ENCODE peak calls at places on chromosomes 1 and 21, in nine cellular contexts. E, M, A, F, Y, S, O, Z and T are unnamed samples. For H3K4me1, the result is how much of the 10 kb centered on the place peaks cover.

GRCh38 chr1:222634180-222635013 is 16.5 kb downstream of the MIA3 start:
- DNase-seq in S (peak), O (peak), E (no peak), Y (peak), F (peak), Z (peak), M (peak), A (peak), T (peak)

GRCh38 chr1:155004352-155005075 is 1.9 kb downstream of the ZBTB7B start:
- DNase-seq in E (no peak), Z (no peak), S (no peak), A (no peak), M (peak), F (no peak), Y (no peak), O (no peak), T (no peak)

GRCh38 chr1:27603962-27604578 is at the start of gene AHDC1:
- DNase-seq in Y (peak), A (peak), E (peak), S (peak), O (peak), F (peak), Z (peak), M (peak), T (peak)

GRCh38 chr1:98490099-98490498 is 171.4 kb upstream of the SNX7 start:
- DNase-seq in F (no peak), M (no peak), O (no peak), Z (no peak), A (no peak), Y (no peak), S (no peak), E (no peak), T (no peak)

GRCh38 chr1:39633422-39633821 is 6.0 kb downstream of the HEYL start:
- DNase-seq in F (no peak), S (no peak), Z (no peak), E (no peak), M (no peak), Y (no peak), A (no peak), O (no peak), T (no peak)

GRCh38 chr1:21904475-21904724 is 32.7 kb downstream of the HSPG2 start:
- DNase-seq in M (peak), Z (no peak), S (no peak), A (no peak), E (no peak), Y (peak), O (no peak), F (no peak), T (no peak)

GRCh38 chr1:46535063-46535462 is 16.4 kb downstream of the KNCN start:
- DNase-seq in S (no peak), A (no peak), M (peak), E (no peak), F (peak), Y (peak), O (peak), Z (peak), T (no peak)

GRCh38 chr1:7401814-7402547 is 369.1 kb upstream of the VAMP3 start:
- DNase-seq in Z (peak), A (no peak), E (no peak), F (peak), O (peak), M (peak), S (no peak), Y (peak), T (no peak)

GRCh38 chr1:38046333-38046883 is at the start of gene POU3F1:
- DNase-seq in Z (no peak), F (no peak), O (no peak), M (no peak), A (no peak), E (no peak), S (no peak), Y (no peak), T (no peak)

GRCh38 chr1:219271914-219272545 is 98.4 kb downstream of the LYPLAL1 start:
- DNase-seq in Z (peak), S (no peak), E (no peak), O (peak), Y (no peak), M (no peak), F (no peak), A (no peak), T (no peak)

GRCh38 chr1:236530959-236531358 is 7.2 kb downstream of the LGALS8 start:
- DNase-seq in F (no peak), Z (no peak), M (no peak), A (no peak), O (no peak), E (no peak), S (no peak), Y (no peak), T (no peak)

GRCh38 chr1:27626031-27626935 is 8.7 kb downstream of the FGR start:
- DNase-seq in E (peak), Z (no peak), A (no peak), Y (no peak), M (no peak), F (no peak), O (peak), S (no peak), T (no peak)

GRCh38 chr1:163264256-163264655 is 57.5 kb upstream of the NUF2 start:
- DNase-seq in S (no peak), Y (no peak), Z (peak), M (no peak), F (no peak), O (peak), E (no peak), A (no peak), T (no peak)

GRCh38 chr21:43001316-43001715 is 27.0 kb downstream of the PKNOX1 start:
- DNase-seq in M (no peak), O (no peak), F (no peak), Z (no peak), Y (no peak), A (no peak), S (peak), E (no peak), T (no peak)

GRCh38 chr1:155226910-155227260 is 18.4 kb downstream of the MTX1 start:
- DNase-seq in Z (peak), S (no peak), A (no peak), F (peak), Y (peak), M (peak), O (peak), E (peak), T (no peak)

GRCh38 chr21:45973475-45974072 is 8.0 kb upstream of the COL6A1 start:
- DNase-seq in M (peak), E (peak), A (peak), F (peak), O (peak), S (peak), Z (peak), Y (peak), T (peak)

GRCh38 chr1:248225537-248225936 is 5.7 kb upstream of the OR2M4 start:
- DNase-seq in Y (no peak), F (no peak), O (no peak), M (no peak), A (no peak), E (no peak), Z (peak), S (no peak), T (no peak)

GRCh38 chr1:43238991-43239469 is 30.8 kb upstream of the TMEM125 start:
- DNase-seq in O (peak), A (peak), S (no peak), M (no peak), Y (no peak), Z (no peak), E (no peak), F (no peak), T (no peak)
- TF ChIP-seq CTCF in O (no peak), A (no peak), S (no peak), M (no peak), Y (no peak), Z (no peak), E (no peak), F (no peak), T (no peak)

DNA sequence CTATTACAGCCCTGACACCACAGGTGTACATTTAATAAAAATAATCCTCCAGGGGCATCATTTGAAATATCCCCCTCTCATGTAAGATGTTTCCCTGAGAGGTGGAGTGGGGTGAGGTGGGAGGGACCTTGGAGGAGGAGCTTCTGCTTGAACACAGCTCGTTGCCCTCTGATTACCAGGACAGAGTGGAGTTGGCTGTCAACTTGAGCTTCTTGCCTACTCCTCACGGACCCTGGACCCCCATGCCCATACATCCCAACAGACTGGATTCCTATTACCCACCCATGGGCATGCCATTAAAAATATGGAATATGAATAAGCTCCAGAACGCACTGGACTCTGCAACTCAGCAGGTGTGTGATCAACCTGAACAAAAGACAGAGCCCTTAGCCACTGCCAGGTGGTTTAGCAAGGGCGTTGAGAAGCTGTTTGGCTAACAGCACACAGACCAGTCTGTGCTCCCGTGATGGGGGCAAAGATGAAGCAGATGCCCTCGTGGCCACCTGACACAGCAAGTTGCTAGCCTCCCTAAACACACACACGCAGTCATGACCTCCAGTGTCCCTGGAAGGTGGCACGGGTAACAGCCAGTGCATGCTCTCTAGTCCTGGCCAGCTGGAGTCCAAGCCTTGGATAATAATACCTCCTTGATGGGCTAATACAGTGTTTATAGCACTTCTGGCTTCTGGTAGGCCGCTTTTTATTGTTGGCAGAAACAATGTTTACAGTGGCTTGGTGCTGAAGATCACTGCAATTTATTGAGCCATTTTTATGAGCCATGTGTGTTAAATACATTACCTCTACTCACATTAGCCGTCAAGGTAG is 155.0 kb downstream of the TOMM20 start:
- DNase-seq in M (no peak), O (no peak), E (no peak), F (no peak), Z (no peak), A (no peak), S (peak), Y (peak), T (no peak)
- H3K4me1 ChIP-seq in M (under half), O (half or more), E (half or more), F (half or more), Z (half or more), A (under half), S (half or more), Y (under half), T (under half)

DNA sequence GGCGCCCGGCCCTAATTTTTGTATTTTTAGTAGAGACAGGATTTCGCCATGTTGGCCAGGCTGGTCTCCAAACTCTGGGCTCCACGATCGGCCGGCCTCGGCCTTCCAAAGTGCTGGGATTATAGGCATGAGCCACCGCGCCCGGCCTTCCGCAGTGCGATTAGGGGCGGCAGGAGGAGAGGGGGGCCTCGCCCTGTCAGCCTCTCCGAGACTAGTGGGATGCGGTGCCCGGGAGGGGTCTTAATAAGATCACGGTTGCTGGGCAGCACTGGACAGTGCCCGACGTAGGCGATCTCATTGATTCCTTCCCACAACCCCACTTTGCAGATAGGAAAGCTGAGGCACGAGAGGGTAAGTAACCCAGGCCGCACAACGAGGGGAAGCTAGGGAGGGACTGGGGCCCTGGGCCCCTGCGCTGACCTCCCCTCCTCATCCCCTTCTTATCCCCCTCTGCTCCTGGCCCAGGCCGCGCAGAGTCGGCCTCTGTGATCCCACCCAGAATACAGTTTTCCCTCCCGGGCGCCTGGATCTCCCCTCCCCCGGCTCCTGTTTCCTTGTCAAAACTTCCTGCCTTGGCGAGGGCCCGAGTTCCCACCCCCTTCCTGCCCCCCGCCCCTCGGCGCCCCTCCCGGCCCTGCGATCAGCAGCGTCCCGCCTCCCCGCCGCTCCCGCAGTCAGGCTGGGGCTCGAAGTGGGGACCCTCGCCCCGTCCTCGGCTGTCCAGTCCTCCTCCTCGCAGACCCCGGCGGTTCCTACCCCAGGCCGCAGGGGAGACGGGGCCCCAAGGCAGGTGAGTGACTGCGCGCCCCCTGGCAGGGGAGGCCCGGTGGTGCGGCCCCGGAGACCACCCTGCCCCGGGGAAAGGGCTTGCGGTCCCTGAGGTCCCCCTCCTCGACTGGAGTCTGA is at the start of gene PEAR1:
- DNase-seq in Y (no peak), F (no peak), Z (no peak), A (peak), O (peak), E (no peak), M (no peak), S (peak), T (no peak)
- TF ChIP-seq CTCF in Y (no peak), F (no peak), Z (no peak), A (no peak), O (peak), E (no peak), M (no peak), S (no peak), T (no peak)

DNA sequence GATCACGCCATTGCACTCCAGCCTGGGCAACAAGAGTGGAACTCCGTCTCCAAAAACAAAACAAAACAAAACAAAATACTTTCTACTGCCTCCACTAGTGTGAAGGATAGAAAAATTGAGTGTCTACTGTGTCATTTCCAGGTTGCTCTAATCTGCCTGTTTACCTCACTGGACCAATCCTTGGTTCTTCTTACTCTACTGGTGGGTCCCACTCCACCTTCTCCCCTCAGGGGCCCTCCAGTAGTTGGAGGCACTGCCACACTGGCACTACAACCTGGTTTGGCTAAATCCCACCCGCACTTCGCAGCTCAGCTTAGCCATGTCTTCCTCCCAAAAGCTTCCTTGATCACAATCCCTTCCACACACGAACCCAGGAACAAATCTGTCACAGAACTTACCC is 2.7 kb downstream of the TAF5L start:
- DNase-seq in M (no peak), Y (no peak), F (no peak), Z (no peak), E (no peak), A (no peak), O (no peak), S (no peak), T (no peak)
- H3K4me1 ChIP-seq in M (under half), Y (under half), F (half or more), Z (under half), E (under half), A (under half), O (under half), S (under half), T (under half)

GRCh38 chr1:177181280-177181630 is 10.5 kb downstream of the BRINP2 start:
- DNase-seq in M (no peak), O (no peak), E (no peak), Z (no peak), S (no peak), F (no peak), A (no peak), Y (no peak), T (no peak)

GRCh38 chr1:177185209-177185608 is 14.5 kb downstream of the BRINP2 start:
- DNase-seq in E (no peak), F (no peak), A (no peak), Y (no peak), S (no peak), M (no peak), Z (peak), O (no peak), T (no peak)

GRCh38 chr1:177183801-177184200 is 13.0 kb downstream of the BRINP2 start:
- DNase-seq in O (no peak), M (no peak), S (no peak), E (no peak), Y (no peak), A (no peak), Z (no peak), F (no peak), T (no peak)

GRCh38 chr1:177181631-177182291 is 11.0 kb downstream of the BRINP2 start:
- DNase-seq in Z (peak), O (peak), Y (peak), M (peak), F (peak), A (peak), E (peak), S (peak), T (no peak)
- TF ChIP-seq CTCF in Z (peak), O (peak), Y (peak), M (peak), F (peak), A (peak), E (peak), S (peak), T (peak)

DNA sequence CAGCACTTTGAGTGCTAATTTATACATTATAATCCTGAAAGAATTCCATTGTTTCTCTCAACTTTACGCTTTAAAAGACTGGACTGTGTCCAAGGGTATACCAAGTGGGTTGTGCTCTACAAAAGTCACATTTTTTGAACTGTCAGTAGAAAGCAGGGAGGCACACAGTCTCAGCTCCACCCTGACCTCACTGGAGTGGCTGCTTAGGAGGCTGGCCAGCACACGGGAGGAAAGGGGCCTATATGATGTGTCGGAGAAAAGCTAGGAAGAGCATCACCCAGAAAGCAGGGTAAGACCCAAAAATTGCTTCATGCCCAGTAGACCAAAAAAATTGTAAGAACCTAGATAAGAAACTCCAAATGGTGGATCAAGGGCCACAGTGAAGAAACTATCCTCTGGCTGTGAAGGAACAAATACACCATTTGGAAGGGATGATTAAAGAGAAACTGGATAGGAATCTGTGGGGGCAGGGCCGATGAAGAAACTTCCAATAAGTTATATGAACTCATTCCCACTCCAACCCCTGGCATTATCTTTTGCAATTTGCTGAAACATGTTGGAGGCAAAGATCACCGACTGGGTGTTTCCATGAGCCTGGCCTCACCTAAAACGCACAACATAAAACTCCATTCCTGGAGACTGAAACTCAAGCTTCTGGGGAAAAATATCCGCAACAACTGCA is 1.9 kb downstream of the S100A10 start:
- DNase-seq in A (no peak), F (no peak), Y (no peak), E (no peak), S (no peak), M (no peak), Z (no peak), O (no peak), T (no peak)
- H3K4me1 ChIP-seq in A (under half), F (half or more), Y (under half), E (half or more), S (half or more), M (under half), Z (half or more), O (under half), T (half or more)

GRCh38 chr1:112700290-112701226 is 6.4 kb downstream of the RHOC start:
- DNase-seq in M (peak), F (peak), A (peak), Y (peak), Z (peak), O (peak), E (peak), S (peak), T (peak)
- TF ChIP-seq CTCF in M (no peak), F (no peak), A (no peak), Y (no peak), Z (no peak), O (no peak), E (no peak), S (peak), T (no peak)

GRCh38 chr1:157844084-157844830 is 2.6 kb upstream of the CD5L start:
- DNase-seq in S (no peak), A (no peak), F (no peak), O (no peak), E (peak), Y (no peak), M (no peak), Z (no peak), T (no peak)

GRCh38 chr1:157852476-157852875 is 10.9 kb upstream of the CD5L start:
- DNase-seq in A (no peak), Z (peak), E (no peak), M (no peak), F (no peak), O (no peak), Y (no peak), S (no peak), T (no peak)

DNA sequence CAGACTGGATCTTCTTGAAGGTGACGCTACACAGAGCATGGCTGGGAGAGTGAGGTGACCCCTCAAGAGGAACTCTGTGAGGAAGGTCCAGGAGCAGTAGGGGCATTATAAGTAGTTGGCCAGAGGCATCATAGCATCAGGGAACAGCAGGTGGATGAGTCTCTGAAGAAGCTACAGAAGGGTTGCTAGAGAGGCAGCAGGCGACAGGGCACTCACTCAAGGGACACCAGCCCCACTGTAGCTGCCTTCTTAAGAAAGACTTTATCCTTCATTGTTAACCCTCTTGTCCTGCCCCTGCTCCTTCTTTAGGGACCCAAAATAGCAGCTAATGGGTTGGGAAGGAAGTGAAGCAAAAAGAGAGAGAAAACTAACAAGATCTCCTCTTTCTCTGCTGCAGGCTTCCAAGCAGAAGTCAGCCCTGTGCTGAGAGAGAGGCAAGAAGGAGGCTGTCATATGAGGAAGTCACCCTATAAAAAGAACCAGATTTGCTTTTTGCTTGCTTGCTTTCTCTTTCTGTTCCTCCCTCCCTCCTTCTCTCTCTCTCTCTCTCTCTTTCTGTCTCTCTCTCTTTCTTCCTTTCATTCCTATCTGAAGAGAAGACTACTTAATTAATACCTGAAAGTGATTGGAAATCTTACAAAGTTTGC is 7.7 kb upstream of the CD5L start:
- DNase-seq in A (no peak), O (no peak), M (no peak), E (no peak), S (no peak), Y (no peak), F (no peak), Z (no peak), T (no peak)
- H3K4me1 ChIP-seq in A (under half), O (under half), M (under half), E (under half), S (under half), Y (under half), F (under half), Z (under half), T (under half)